ENCODE peak calls at places on chromosomes 11 and 22, in nine cellular contexts. Z is A549, U is neural progenitor cell, V is fibroblast of lung, K is left lung, A is GM23248, M is aorta, G is right atrium auricular region, N is sigmoid colon. Q is an unnamed sample. For H3K4me1, the result is how much of the 10 kb centered on the place peaks cover.

GRCh38 chr11:25351091-25351803 is 854.4 kb downstream of the LUZP2 start:
- DNase-seq in Z (no peak), U (no peak), V (no peak), K (no peak), A (no peak), M (no peak), G (no peak), N (no peak), Q (no peak)

GRCh38 chr11:73321342-73322110 is 13.4 kb downstream of the ARHGEF17 start:
- DNase-seq in Z (no peak), U (no peak), V (peak), K (peak), A (peak), M (no peak), G (no peak), N (peak), Q (no peak)

GRCh38 chr11:44617671-44618461 is 52.4 kb downstream of the CD82 start:
- DNase-seq in Z (no peak), U (no peak), V (no peak), K (no peak), A (no peak), M (peak), G (no peak), N (peak), Q (peak)

GRCh38 chr22:19275919-19276600 is 15.5 kb downstream of the CLTCL1 start:
- DNase-seq in Z (no peak), U (no peak), V (no peak), K (no peak), A (no peak), M (no peak), G (no peak), N (no peak), Q (no peak)

GRCh38 chr22:41900652-41901312 is 14.1 kb downstream of the SHISA8 start:
- DNase-seq in Z (no peak), U (no peak), V (no peak), K (no peak), A (no peak), M (no peak), G (no peak), N (no peak), Q (peak)

GRCh38 chr11:95231881-95232605 is 1.0 kb upstream of the SESN3 start:
- DNase-seq in Z (no peak), U (peak), V (peak), K (peak), A (peak), M (peak), G (peak), N (peak), Q (peak)

GRCh38 chr11:20274031-20274430 is 89.5 kb upstream of the HTATIP2 start:
- DNase-seq in Z (no peak), U (peak), V (no peak), K (no peak), A (no peak), M (no peak), G (no peak), N (no peak), Q (no peak)

GRCh38 chr22:37569921-37570660 is 9.8 kb downstream of the LGALS2 start:
- DNase-seq in Z (no peak), U (no peak), V (no peak), K (no peak), A (no peak), M (no peak), G (no peak), N (no peak), Q (peak)

GRCh38 chr11:132200303-132200936 is 830.0 kb downstream of the NTM start:
- DNase-seq in Z (no peak), U (no peak), V (no peak), K (no peak), A (no peak), M (no peak), G (no peak), N (no peak), Q (no peak)

GRCh38 chr11:60264644-60265043 is 15.8 kb upstream of the MS4A4A start:
- DNase-seq in Z (no peak), U (no peak), V (no peak), K (no peak), A (no peak), M (no peak), G (no peak), N (no peak), Q (no peak)

GRCh38 chr11:57477507-57478189 is 17.3 kb downstream of the RTN4RL2 start:
- DNase-seq in Z (no peak), U (no peak), V (no peak), K (no peak), A (no peak), M (no peak), G (no peak), N (no peak), Q (peak)

GRCh38 chr11:90453525-90453924 is 230.7 kb upstream of the CHORDC1 start:
- DNase-seq in Z (no peak), U (no peak), V (no peak), K (no peak), A (no peak), M (no peak), G (no peak), N (no peak), Q (peak)

GRCh38 chr11:71447791-71448256 is 369 bp downstream of the DHCR7 start:
- DNase-seq in Z (no peak), U (peak), V (peak), K (peak), A (peak), M (no peak), G (no peak), N (no peak), Q (no peak)

GRCh38 chr11:113574171-113574570 is 99.0 kb upstream of the DRD2 start:
- DNase-seq in Z (no peak), U (peak), V (no peak), K (no peak), A (no peak), M (no peak), G (no peak), N (no peak), Q (no peak)

GRCh38 chr11:45086526-45086925 is 59.9 kb upstream of the PRDM11 start:
- DNase-seq in Z (no peak), U (no peak), V (no peak), K (no peak), A (no peak), M (no peak), G (no peak), N (no peak), Q (no peak)

GRCh38 chr11:30000986-30001385 is 15.8 kb downstream of the KCNA4 start:
- DNase-seq in Z (no peak), U (no peak), V (no peak), K (no peak), A (no peak), M (no peak), G (no peak), N (no peak), Q (no peak)

GRCh38 chr11:134657631-134658030 is 245.6 kb upstream of the B3GAT1 start:
- DNase-seq in Z (no peak), U (no peak), V (no peak), K (no peak), A (no peak), M (no peak), G (no peak), N (peak), Q (peak)

GRCh38 chr11:68150029-68150428 is 28.8 kb upstream of the CHKA start:
- DNase-seq in Z (no peak), U (no peak), V (peak), K (peak), A (no peak), M (no peak), G (peak), N (no peak), Q (no peak)

GRCh38 chr22:28479912-28480311 is 199.7 kb downstream of the TTC28 start:
- DNase-seq in Z (no peak), U (no peak), V (no peak), K (no peak), A (no peak), M (no peak), G (no peak), N (no peak), Q (peak)

GRCh38 chr11:27563201-27563600 is 56.6 kb upstream of the LIN7C start:
- DNase-seq in Z (no peak), U (no peak), V (peak), K (no peak), A (peak), M (no peak), G (no peak), N (no peak), Q (peak)

GRCh38 chr22:17121235-17122195 is at the start of gene TMEM121B:
- DNase-seq in Z (peak), U (peak), V (peak), K (peak), A (peak), M (peak), G (peak), N (peak), Q (peak)

GRCh38 chr11:65764434-65764833 is 16.3 kb downstream of the AP5B1 start:
- DNase-seq in Z (no peak), U (no peak), V (no peak), K (no peak), A (no peak), M (no peak), G (no peak), N (no peak), Q (no peak)

GRCh38 chr22:42022162-42022847 is 23.7 kb downstream of the WBP2NL start:
- DNase-seq in Z (peak), U (no peak), V (no peak), K (no peak), A (no peak), M (no peak), G (no peak), N (no peak), Q (no peak)

GRCh38 chr11:93589347-93589746 is 46.2 kb upstream of the SMCO4 start:
- DNase-seq in Z (no peak), U (no peak), V (no peak), K (no peak), A (no peak), M (no peak), G (no peak), N (no peak), Q (no peak)

GRCh38 chr11:36033082-36033751 is 89.4 kb downstream of the LDLRAD3 start:
- DNase-seq in Z (no peak), U (no peak), V (no peak), K (no peak), A (no peak), M (no peak), G (no peak), N (no peak), Q (no peak)

GRCh38 chr22:44351685-44352377 is 39.1 kb upstream of the SHISAL1 start:
- DNase-seq in Z (peak), U (peak), V (peak), K (peak), A (peak), M (peak), G (peak), N (peak), Q (peak)

GRCh38 chr11:121300972-121301699 is 8.6 kb downstream of the SC5D start:
- DNase-seq in Z (no peak), U (no peak), V (no peak), K (no peak), A (no peak), M (no peak), G (no peak), N (no peak), Q (no peak)

GRCh38 chr11:45400594-45400993 is 114.5 kb upstream of the SYT13 start:
- DNase-seq in Z (no peak), U (no peak), V (peak), K (no peak), A (peak), M (no peak), G (no peak), N (no peak), Q (peak)

GRCh38 chr11:17653606-17654005 is 65.8 kb upstream of the MYOD1 start:
- DNase-seq in Z (no peak), U (no peak), V (no peak), K (no peak), A (no peak), M (no peak), G (no peak), N (no peak), Q (peak)

GRCh38 chr11:73761403-73761945 is 600 bp upstream of the RAB6A start:
- DNase-seq in Z (no peak), U (no peak), V (no peak), K (no peak), A (no peak), M (no peak), G (no peak), N (no peak), Q (peak)

GRCh38 chr11:101127699-101128570 is 1.7 kb downstream of the PGR start:
- DNase-seq in Z (no peak), U (peak), V (no peak), K (peak), A (peak), M (peak), G (peak), N (peak), Q (peak)

GRCh38 chr11:101441747-101442146 is 142.1 kb downstream of the TRPC6 start:
- DNase-seq in Z (no peak), U (no peak), V (no peak), K (no peak), A (no peak), M (peak), G (no peak), N (no peak), Q (peak)

GRCh38 chr22:42473484-42474193 is 41.4 kb upstream of the NFAM1 start:
- DNase-seq in Z (peak), U (peak), V (peak), K (no peak), A (peak), M (no peak), G (no peak), N (no peak), Q (no peak)

GRCh38 chr11:2570841-2571597 is 126.2 kb downstream of the KCNQ1 start:
- DNase-seq in Z (no peak), U (no peak), V (no peak), K (peak), A (no peak), M (peak), G (no peak), N (peak), Q (no peak)
- H3K4me1 ChIP-seq in Z (under half), U (under half), V (under half), K (under half), A (under half), M (under half), G (under half), N (under half), Q (under half)

GRCh38 chr11:33703234-33703633 is 2.6 kb upstream of the C11orf91 start:
- DNase-seq in Z (peak), U (no peak), V (no peak), K (no peak), A (no peak), M (no peak), G (no peak), N (no peak), Q (no peak)
- H3K4me1 ChIP-seq in Z (half or more), U (under half), V (under half), K (under half), A (half or more), M (under half), G (half or more), N (under half), Q (half or more)

GRCh38 chr11:70038034-70038834 is 39.9 kb upstream of the ANO1 start:
- DNase-seq in Z (no peak), U (no peak), V (no peak), K (no peak), A (no peak), M (no peak), G (peak), N (no peak), Q (no peak)
- H3K4me1 ChIP-seq in Z (under half), U (under half), V (under half), K (under half), A (under half), M (under half), G (under half), N (under half), Q (under half)

DNA sequence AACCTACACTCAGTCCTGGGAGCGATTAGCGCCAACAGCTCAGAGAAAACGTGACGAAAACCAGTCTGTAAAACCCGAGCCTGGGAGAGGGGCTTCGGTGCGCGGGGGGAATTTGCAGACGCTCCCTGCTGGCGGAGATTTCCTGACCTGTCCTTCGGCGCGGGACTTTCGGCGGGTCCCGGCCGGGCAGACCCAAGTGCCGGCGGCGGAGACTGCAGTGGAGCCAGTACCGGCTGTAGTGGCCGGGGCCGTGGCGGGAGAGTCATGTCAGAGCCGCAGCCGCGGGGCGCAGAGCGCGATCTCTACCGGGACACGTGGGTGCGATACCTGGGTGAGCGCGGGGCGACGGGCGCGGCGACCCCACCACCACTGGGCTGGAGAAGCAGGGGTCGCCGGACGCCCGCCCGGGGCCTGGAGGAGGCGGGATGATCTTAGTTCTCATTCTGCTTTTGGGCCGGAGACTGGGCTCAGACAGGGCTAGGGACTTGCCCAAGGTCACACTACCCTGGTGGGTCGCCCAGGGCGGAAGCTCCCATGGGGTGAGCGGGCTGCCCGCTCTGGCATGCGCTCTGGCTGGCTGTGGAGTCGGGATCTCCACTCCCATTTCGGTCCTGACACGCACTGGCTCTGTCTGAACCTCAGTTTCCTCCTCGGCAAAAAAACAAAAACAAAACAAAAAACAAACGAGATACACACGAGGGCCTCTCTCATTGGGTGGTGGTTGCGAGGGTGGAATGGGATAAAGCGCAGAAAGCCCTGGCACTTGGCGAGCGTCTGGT is at the start of gene MTFP1:
- DNase-seq in Z (peak), U (peak), V (peak), K (peak), A (peak), M (peak), G (peak), N (peak), Q (no peak)
- H3K4me1 ChIP-seq in Z (under half), U (under half), V (under half), K (under half), A (under half), M (under half), G (under half), N (under half), Q (half or more)

GRCh38 chr11:1836011-1836945 is 1.5 kb downstream of the SYT8 start:
- DNase-seq in Z (no peak), U (no peak), V (no peak), K (peak), A (no peak), M (peak), G (no peak), N (no peak), Q (no peak)

GRCh38 chr11:1835671-1836010 is 851 bp downstream of the SYT8 start:
- DNase-seq in Z (no peak), U (no peak), V (no peak), K (no peak), A (no peak), M (peak), G (no peak), N (no peak), Q (peak)

GRCh38 chr11:1838077-1838425 is 730 bp upstream of the TNNI2 start:
- DNase-seq in Z (no peak), U (no peak), V (no peak), K (no peak), A (no peak), M (peak), G (no peak), N (no peak), Q (no peak)

GRCh38 chr11:1838426-1839131 is at the start of gene TNNI2:
- DNase-seq in Z (no peak), U (no peak), V (no peak), K (peak), A (no peak), M (peak), G (no peak), N (no peak), Q (no peak)

GRCh38 chr11:1837171-1838076 is 1.4 kb upstream of the TNNI2 start:
- DNase-seq in Z (peak), U (peak), V (peak), K (peak), A (peak), M (peak), G (no peak), N (peak), Q (peak)
- H3K4me1 ChIP-seq in Z (under half), U (under half), V (under half), K (under half), A (under half), M (under half), G (under half), N (under half), Q (under half)